ENCODE peak calls at places on chromosomes 7 and 10, in eight cellular contexts. T, Q, K, C, M, N, V and D are unnamed samples.

GRCh38 chr7:35617076-35617475 is 77.9 kb downstream of the HERPUD2 start:
- DNase-seq in M (no peak), K (no peak), Q (no peak), C (no peak), V (peak; percentile 4), T (no peak), N (no peak), D (peak; percentile 56)

GRCh38 chr7:113118074-113118959 is at the start of gene SMIM30:
- DNase-seq in M (peak; percentile 79), K (peak; percentile 94), V (peak; percentile 87), T (peak; percentile 91), Q (no peak), C (peak; percentile 91), N (peak; percentile 95), D (peak; percentile 84)

GRCh38 chr7:28573059-28573553 is 160.8 kb downstream of the CREB5 start:
- DNase-seq in C (no peak), V (peak; percentile 33), K (peak; percentile 95), N (no peak), Q (no peak), M (no peak), T (peak; percentile 64), D (peak; percentile 47)

GRCh38 chr7:101363734-101364374 is 1.2 kb downstream of the COL26A1 start:
- DNase-seq in M (peak; percentile 36), N (peak; percentile 77), C (peak; percentile 94), V (peak; percentile 52), K (peak; percentile 29), T (peak; percentile 66), Q (no peak), D (peak; percentile 40)

GRCh38 chr10:46299531-46300366 is 13.0 kb downstream of the ANTXRL start:
- DNase-seq in T (no peak), C (no peak), M (no peak), Q (no peak), K (no peak), V (no peak), N (peak; percentile 62), D (no peak)

GRCh38 chr10:79414714-79415113 is 30.7 kb downstream of the ZCCHC24 start:
- DNase-seq in M (no peak), Q (no peak), T (no peak), N (peak; percentile 10), K (no peak), C (no peak), V (no peak), D (no peak)

GRCh38 chr10:93368210-93368609 is 113.9 kb downstream of the MYOF start:
- DNase-seq in T (no peak), C (peak; percentile 17), M (no peak), V (no peak), K (no peak), N (peak; percentile 61), Q (no peak), D (no peak)

GRCh38 chr7:75756340-75757297 is 15.4 kb downstream of the CCL26 start:
- DNase-seq in T (peak; percentile 19), K (no peak), C (peak; percentile 58), Q (no peak), M (no peak), N (no peak), V (peak; percentile 45), D (peak; percentile 53)

GRCh38 chr7:112622159-112622715 is 141.4 kb downstream of the LSMEM1 start:
- DNase-seq in M (no peak), T (no peak), K (no peak), V (no peak), Q (no peak), C (no peak), N (no peak), D (no peak)

GRCh38 chr7:107622429-107622828 is 38.2 kb upstream of the SLC26A4 start:
- DNase-seq in C (peak; percentile 71), V (peak; percentile 72), N (no peak), T (no peak), Q (peak; percentile 90), M (no peak), K (no peak), D (peak; percentile 81)

GRCh38 chr7:30331338-30331737 is 46.9 kb downstream of the ZNRF2 start:
- DNase-seq in Q (no peak), N (no peak), V (no peak), C (no peak), T (no peak), K (no peak), M (no peak), D (peak; percentile 50)

GRCh38 chr10:119368991-119369869 is 161.9 kb downstream of the GRK5 start:
- DNase-seq in Q (no peak), V (no peak), C (no peak), N (peak; percentile 46), M (no peak), K (no peak), T (no peak), D (no peak)

GRCh38 chr10:44832595-44833390 is 78.3 kb upstream of the TMEM72 start:
- DNase-seq in M (no peak), V (peak; percentile 21), C (no peak), K (no peak), N (no peak), T (no peak), Q (no peak), D (no peak)

GRCh38 chr10:58266003-58266825 is 1.5 kb downstream of the IPMK start:
- DNase-seq in V (peak; percentile 74), Q (no peak), C (peak; percentile 34), N (no peak), T (no peak), K (no peak), M (no peak), D (peak; percentile 78)

GRCh38 chr7:80841566-80842478 is 77.0 kb downstream of the SEMA3C start:
- DNase-seq in K (no peak), M (no peak), N (no peak), V (no peak), C (no peak), Q (no peak), T (no peak), D (no peak)

GRCh38 chr7:85851571-85852193 is 664.8 kb upstream of the SEMA3D start:
- DNase-seq in Q (peak; percentile 29), K (peak; percentile 8), V (peak; percentile 43), N (no peak), M (no peak), T (peak; percentile 12), C (peak; percentile 45), D (peak; percentile 69)

GRCh38 chr7:16113058-16113457 is 308.3 kb downstream of the CRPPA start:
- DNase-seq in C (no peak), T (no peak), Q (no peak), V (no peak), K (no peak), M (no peak), N (no peak), D (no peak)

GRCh38 chr10:11472158-11472753 is 139.2 kb downstream of the USP6NL start:
- DNase-seq in M (peak; percentile 43), T (no peak), C (peak; percentile 81), K (peak; percentile 17), Q (no peak), N (peak; percentile 73), V (peak; percentile 50), D (peak; percentile 41)

GRCh38 chr7:82665966-82666507 is 222.5 kb upstream of the CACNA2D1 start:
- DNase-seq in N (no peak), C (no peak), K (no peak), M (no peak), V (no peak), Q (no peak), T (no peak), D (no peak)

GRCh38 chr7:104980440-104980839 is 33.6 kb upstream of the KMT2E start:
- DNase-seq in T (no peak), M (no peak), N (no peak), K (no peak), Q (no peak), V (peak; percentile 64), C (no peak), D (no peak)

GRCh38 chr10:95295031-95295755 is 4.4 kb upstream of the PDLIM1 start:
- DNase-seq in T (peak; percentile 18), N (peak; percentile 60), Q (no peak), V (peak; percentile 59), K (peak; percentile 32), C (peak; percentile 24), M (no peak), D (peak; percentile 60)

GRCh38 chr7:117010375-117011133 is 57.3 kb downstream of the ST7 start:
- DNase-seq in N (no peak), Q (no peak), T (no peak), M (no peak), V (peak; percentile 15), C (no peak), K (no peak), D (peak; percentile 56)

GRCh38 chr10:96358851-96359540 is at the start of gene OPALIN:
- DNase-seq in Q (no peak), M (no peak), C (no peak), K (no peak), N (no peak), V (no peak), T (no peak), D (no peak)

GRCh38 chr10:5448333-5449048 is 36.1 kb downstream of the NET1 start:
- DNase-seq in T (no peak), V (no peak), M (no peak), C (no peak), N (no peak), K (no peak), Q (no peak), D (no peak)

GRCh38 chr7:54292171-54292925 is 249.8 kb upstream of the VSTM2A start:
- DNase-seq in C (no peak), Q (no peak), V (no peak), T (no peak), K (no peak), N (no peak), M (no peak), D (no peak)

GRCh38 chr7:36021917-36022550 is 131.0 kb upstream of the EEPD1 start:
- DNase-seq in T (no peak), V (no peak), Q (no peak), C (no peak), K (no peak), N (no peak), M (no peak), D (no peak)